ENCODE peak calls at places on chromosomes 7 and 10, in nine cellular contexts. One of them, this sample, is unnamed.

GRCh38 chr10:97784200-97784811 is 12.5 kb upstream of the SFRP5 start:
- DNase-seq in MM.1S: no peak
- DNase-seq in tibial artery: no peak
- DNase-seq in suprapubic skin: no peak
- DNase-seq in heart right ventricle: no peak
- DNase-seq in left lung: no peak
- DNase-seq in stomach: no peak
- DNase-seq in cardiac muscle cell: no peak
- DNase-seq in right atrium auricular region: no peak
- DNase-seq in this sample: no peak

GRCh38 chr10:122435212-122435827 is 19.1 kb upstream of the ARMS2 start:
- DNase-seq in tibial artery: no peak
- DNase-seq in cardiac muscle cell: peak; percentile 65
- DNase-seq in stomach: no peak
- DNase-seq in heart right ventricle: no peak
- DNase-seq in suprapubic skin: no peak
- DNase-seq in MM.1S: peak; percentile 48
- DNase-seq in right atrium auricular region: no peak
- DNase-seq in left lung: no peak
- DNase-seq in this sample: no peak

GRCh38 chr10:43867667-43868361 is 219.1 kb upstream of the ZNF32 start:
- DNase-seq in MM.1S: no peak
- DNase-seq in tibial artery: no peak
- DNase-seq in suprapubic skin: no peak
- DNase-seq in cardiac muscle cell: peak; percentile 80
- DNase-seq in heart right ventricle: no peak
- DNase-seq in left lung: no peak
- DNase-seq in stomach: no peak
- DNase-seq in right atrium auricular region: peak; percentile 52
- DNase-seq in this sample: no peak

GRCh38 chr10:79102056-79102874 is 33.5 kb downstream of the ZMIZ1 start:
- DNase-seq in right atrium auricular region: peak; percentile 72
- DNase-seq in cardiac muscle cell: peak; percentile 34
- DNase-seq in MM.1S: no peak
- DNase-seq in tibial artery: peak; percentile 80
- DNase-seq in stomach: peak; percentile 65
- DNase-seq in suprapubic skin: no peak
- DNase-seq in left lung: no peak
- DNase-seq in heart right ventricle: peak; percentile 69
- DNase-seq in this sample: no peak

GRCh38 chr7:137762334-137762733 is 84.4 kb downstream of the DGKI start:
- DNase-seq in right atrium auricular region: no peak
- DNase-seq in MM.1S: no peak
- DNase-seq in left lung: no peak
- DNase-seq in tibial artery: no peak
- DNase-seq in cardiac muscle cell: no peak
- DNase-seq in heart right ventricle: no peak
- DNase-seq in stomach: no peak
- DNase-seq in suprapubic skin: no peak
- DNase-seq in this sample: no peak

GRCh38 chr10:70931168-70931805 is 42.9 kb upstream of the PCBD1 start:
- DNase-seq in left lung: peak; percentile 55
- DNase-seq in tibial artery: no peak
- DNase-seq in suprapubic skin: no peak
- DNase-seq in heart right ventricle: no peak
- DNase-seq in cardiac muscle cell: peak; percentile 26
- DNase-seq in stomach: no peak
- DNase-seq in right atrium auricular region: no peak
- DNase-seq in MM.1S: no peak
- DNase-seq in this sample: no peak

GRCh38 chr10:28077889-28078288 is 79.0 kb upstream of the ODAD2 start:
- DNase-seq in left lung: no peak
- DNase-seq in cardiac muscle cell: no peak
- DNase-seq in heart right ventricle: no peak
- DNase-seq in MM.1S: no peak
- DNase-seq in stomach: no peak
- DNase-seq in suprapubic skin: no peak
- DNase-seq in tibial artery: no peak
- DNase-seq in right atrium auricular region: no peak
- DNase-seq in this sample: no peak

GRCh38 chr10:80526742-80527141 is 11.0 kb upstream of the SH2D4B start:
- DNase-seq in suprapubic skin: no peak
- DNase-seq in MM.1S: no peak
- DNase-seq in stomach: no peak
- DNase-seq in heart right ventricle: no peak
- DNase-seq in cardiac muscle cell: no peak
- DNase-seq in tibial artery: no peak
- DNase-seq in left lung: no peak
- DNase-seq in right atrium auricular region: no peak
- DNase-seq in this sample: no peak

GRCh38 chr10:67665491-67665890 is 30.5 kb downstream of the CTNNA3 start:
- DNase-seq in left lung: no peak
- DNase-seq in cardiac muscle cell: peak; percentile 2
- DNase-seq in MM.1S: peak; percentile 79
- DNase-seq in right atrium auricular region: no peak
- DNase-seq in stomach: no peak
- DNase-seq in suprapubic skin: no peak
- DNase-seq in heart right ventricle: peak; percentile 43
- DNase-seq in tibial artery: no peak
- DNase-seq in this sample: no peak

GRCh38 chr10:88193018-88193417 is 329.6 kb downstream of the PTEN start:
- DNase-seq in heart right ventricle: no peak
- DNase-seq in tibial artery: no peak
- DNase-seq in left lung: no peak
- DNase-seq in suprapubic skin: no peak
- DNase-seq in cardiac muscle cell: no peak
- DNase-seq in right atrium auricular region: no peak
- DNase-seq in stomach: no peak
- DNase-seq in MM.1S: no peak
- DNase-seq in this sample: no peak

GRCh38 chr10:109913351-109913902 is 9.9 kb downstream of the XPNPEP1 start:
- DNase-seq in right atrium auricular region: no peak
- DNase-seq in suprapubic skin: no peak
- DNase-seq in tibial artery: no peak
- DNase-seq in MM.1S: no peak
- DNase-seq in heart right ventricle: no peak
- DNase-seq in left lung: no peak
- DNase-seq in stomach: no peak
- DNase-seq in cardiac muscle cell: no peak
- DNase-seq in this sample: no peak

GRCh38 chr7:5590596-5591546 is 167.2 kb upstream of the TNRC18 start:
- DNase-seq in left lung: no peak
- DNase-seq in cardiac muscle cell: no peak
- DNase-seq in right atrium auricular region: no peak
- DNase-seq in tibial artery: no peak
- DNase-seq in MM.1S: no peak
- DNase-seq in stomach: no peak
- DNase-seq in suprapubic skin: no peak
- DNase-seq in heart right ventricle: no peak
- DNase-seq in this sample: no peak

GRCh38 chr7:155951554-155952158 is 139.4 kb upstream of the SHH start:
- DNase-seq in heart right ventricle: no peak
- DNase-seq in left lung: no peak
- DNase-seq in cardiac muscle cell: peak; percentile 63
- DNase-seq in suprapubic skin: no peak
- DNase-seq in right atrium auricular region: peak; percentile 47
- DNase-seq in tibial artery: no peak
- DNase-seq in stomach: peak; percentile 90
- DNase-seq in MM.1S: no peak
- DNase-seq in this sample: peak; percentile 95

GRCh38 chr7:159128767-159129166 is 15.9 kb downstream of the VIPR2 start:
- DNase-seq in MM.1S: no peak
- DNase-seq in left lung: no peak
- DNase-seq in stomach: peak; percentile 16
- DNase-seq in right atrium auricular region: peak; percentile 16
- DNase-seq in heart right ventricle: no peak
- DNase-seq in tibial artery: no peak
- DNase-seq in cardiac muscle cell: no peak
- DNase-seq in suprapubic skin: no peak
- DNase-seq in this sample: peak; percentile 36

GRCh38 chr10:125521721-125522680 is 161.0 kb downstream of the TEX36 start:
- DNase-seq in MM.1S: no peak
- DNase-seq in suprapubic skin: no peak
- DNase-seq in tibial artery: no peak
- DNase-seq in stomach: no peak
- DNase-seq in right atrium auricular region: no peak
- DNase-seq in heart right ventricle: no peak
- DNase-seq in left lung: no peak
- DNase-seq in cardiac muscle cell: peak; percentile 0
- DNase-seq in this sample: no peak

GRCh38 chr10:125768217-125768616 is 7.4 kb downstream of the MMP21 start:
- DNase-seq in suprapubic skin: no peak
- DNase-seq in heart right ventricle: no peak
- DNase-seq in tibial artery: no peak
- DNase-seq in MM.1S: no peak
- DNase-seq in left lung: no peak
- DNase-seq in cardiac muscle cell: peak; percentile 50
- DNase-seq in stomach: no peak
- DNase-seq in right atrium auricular region: no peak
- DNase-seq in this sample: no peak

GRCh38 chr7:156022483-156023459 is 210.5 kb upstream of the SHH start:
- DNase-seq in stomach: peak; percentile 20
- DNase-seq in suprapubic skin: no peak
- DNase-seq in left lung: no peak
- DNase-seq in MM.1S: no peak
- DNase-seq in right atrium auricular region: no peak
- DNase-seq in cardiac muscle cell: no peak
- DNase-seq in tibial artery: no peak
- DNase-seq in heart right ventricle: no peak
- DNase-seq in this sample: no peak

DNA sequence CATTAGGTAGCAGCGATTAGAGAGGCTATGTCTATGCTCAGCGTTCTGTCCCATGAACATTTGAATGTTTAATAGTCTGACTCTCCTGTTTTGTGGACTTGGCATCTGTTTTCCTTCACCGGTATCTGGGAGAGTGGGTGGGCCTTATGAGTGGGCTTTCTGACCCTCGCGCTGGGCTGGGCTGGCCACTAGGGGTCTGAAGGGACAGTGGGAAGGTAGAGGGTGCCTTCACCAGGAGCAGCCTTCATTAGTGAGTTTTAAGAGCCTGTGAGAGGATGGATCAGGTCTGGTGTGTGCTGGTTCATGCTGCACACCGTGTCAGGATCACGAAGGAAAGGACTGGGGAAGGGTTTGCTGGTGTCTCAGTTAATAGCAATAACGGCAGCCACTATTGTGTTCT is 33.4 kb downstream of the DCLRE1A start:
- DNase-seq in tibial artery: no peak
- DNase-seq in MM.1S: no peak
- DNase-seq in heart right ventricle: no peak
- DNase-seq in cardiac muscle cell: no peak
- DNase-seq in suprapubic skin: no peak
- DNase-seq in right atrium auricular region: no peak
- DNase-seq in left lung: no peak
- DNase-seq in stomach: no peak
- DNase-seq in this sample: no peak
- TF ChIP-seq CTCF in tibial artery: no peak
- TF ChIP-seq CTCF in MM.1S: no peak
- TF ChIP-seq CTCF in heart right ventricle: no peak
- TF ChIP-seq CTCF in cardiac muscle cell: no peak
- TF ChIP-seq CTCF in suprapubic skin: no peak
- TF ChIP-seq CTCF in right atrium auricular region: no peak
- TF ChIP-seq CTCF in left lung: no peak
- TF ChIP-seq CTCF in stomach: no peak
- TF ChIP-seq CTCF in this sample: no peak

DNA sequence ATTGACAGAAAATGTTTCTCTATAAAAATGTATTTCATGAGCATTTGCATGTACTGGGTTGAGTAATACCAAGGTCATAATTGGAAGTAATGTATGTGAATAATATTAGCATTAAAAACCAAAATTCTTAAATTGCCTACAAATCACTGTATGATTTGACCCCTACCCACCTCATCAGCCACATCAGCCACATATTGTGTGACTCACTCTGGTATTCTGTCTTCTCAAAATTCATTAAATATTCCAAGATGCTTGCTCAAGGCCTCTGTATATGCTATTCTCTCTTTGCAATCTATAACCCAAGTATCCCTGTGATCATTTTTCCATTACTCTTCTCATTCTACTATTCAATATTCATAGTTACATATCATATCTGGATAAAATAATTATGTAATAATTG is 21.4 kb downstream of the POT1 start:
- DNase-seq in cardiac muscle cell: no peak
- DNase-seq in stomach: no peak
- DNase-seq in MM.1S: no peak
- DNase-seq in tibial artery: no peak
- DNase-seq in left lung: no peak
- DNase-seq in heart right ventricle: no peak
- DNase-seq in suprapubic skin: no peak
- DNase-seq in right atrium auricular region: no peak
- DNase-seq in this sample: no peak
- H3K4me1 ChIP-seq in cardiac muscle cell: no peaks in the 10 kb centered on the region
- H3K4me1 ChIP-seq in stomach: no peaks in the 10 kb centered on the region
- H3K4me1 ChIP-seq in MM.1S: no peaks in the 10 kb centered on the region
- H3K4me1 ChIP-seq in tibial artery: no peaks in the 10 kb centered on the region
- H3K4me1 ChIP-seq in left lung: no peaks in the 10 kb centered on the region
- H3K4me1 ChIP-seq in heart right ventricle: no peaks in the 10 kb centered on the region
- H3K4me1 ChIP-seq in suprapubic skin: no peaks in the 10 kb centered on the region
- H3K4me1 ChIP-seq in right atrium auricular region: no peaks in the 10 kb centered on the region
- H3K4me1 ChIP-seq in this sample: no peaks in the 10 kb centered on the region

DNA sequence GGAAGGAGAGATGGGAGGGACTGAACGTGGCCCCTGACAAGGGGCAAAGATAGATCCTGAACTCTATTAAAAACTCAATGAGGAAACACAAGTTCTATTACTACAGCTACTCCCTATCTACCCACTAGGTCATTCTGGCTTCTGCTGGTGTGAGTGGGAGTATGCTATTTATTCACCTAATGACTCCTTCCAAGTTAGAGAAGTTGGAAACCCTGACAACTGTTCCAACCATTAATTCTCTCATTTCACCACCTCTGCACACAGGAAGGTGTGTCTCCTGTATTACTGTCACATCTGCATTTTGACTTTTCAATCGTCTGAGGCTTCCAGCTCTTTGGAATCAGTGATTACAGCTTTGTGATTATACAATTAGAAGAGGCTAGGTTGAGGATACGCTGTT is 169.4 kb upstream of the ADO start:
- DNase-seq in cardiac muscle cell: peak; percentile 26
- DNase-seq in suprapubic skin: no peak
- DNase-seq in right atrium auricular region: no peak
- DNase-seq in MM.1S: no peak
- DNase-seq in left lung: no peak
- DNase-seq in heart right ventricle: no peak
- DNase-seq in tibial artery: no peak
- DNase-seq in stomach: no peak
- DNase-seq in this sample: no peak
- H3K36me3 ChIP-seq in cardiac muscle cell: no peaks in the 10 kb centered on the region
- H3K36me3 ChIP-seq in suprapubic skin: no peaks in the 10 kb centered on the region
- H3K36me3 ChIP-seq in right atrium auricular region: no peaks in the 10 kb centered on the region
- H3K36me3 ChIP-seq in MM.1S: no peaks in the 10 kb centered on the region
- H3K36me3 ChIP-seq in left lung: no peaks in the 10 kb centered on the region
- H3K36me3 ChIP-seq in heart right ventricle: no peaks in the 10 kb centered on the region
- H3K36me3 ChIP-seq in tibial artery: no peaks in the 10 kb centered on the region
- H3K36me3 ChIP-seq in stomach: no peaks in the 10 kb centered on the region
- H3K36me3 ChIP-seq in this sample: no peaks in the 10 kb centered on the region

DNA sequence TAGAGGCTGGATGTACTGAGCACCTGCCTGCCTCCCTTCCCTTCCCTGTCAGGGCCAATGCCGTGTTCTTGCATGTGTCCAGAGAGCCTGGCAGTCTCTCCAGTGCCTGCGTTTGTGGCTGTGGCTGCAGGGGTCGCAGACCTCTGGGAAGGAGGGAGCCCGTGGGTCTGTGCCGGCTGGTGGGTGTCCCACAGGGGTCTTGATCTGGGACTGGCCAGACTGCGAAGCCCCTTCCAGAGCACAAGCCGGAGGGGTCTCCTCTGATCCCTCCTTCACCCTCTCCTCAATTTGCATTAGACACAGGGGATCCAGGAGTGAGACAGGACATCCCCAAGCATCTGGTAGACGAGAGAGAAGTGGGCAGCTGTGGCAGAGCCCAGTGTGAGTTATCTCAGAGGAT is 199.2 kb downstream of the ADARB2 start:
- DNase-seq in suprapubic skin: no peak
- DNase-seq in MM.1S: no peak
- DNase-seq in heart right ventricle: no peak
- DNase-seq in right atrium auricular region: no peak
- DNase-seq in cardiac muscle cell: no peak
- DNase-seq in left lung: no peak
- DNase-seq in tibial artery: no peak
- DNase-seq in stomach: no peak
- DNase-seq in this sample: no peak
- TF ChIP-seq CTCF in suprapubic skin: no peak
- TF ChIP-seq CTCF in MM.1S: no peak
- TF ChIP-seq CTCF in heart right ventricle: no peak
- TF ChIP-seq CTCF in right atrium auricular region: no peak
- TF ChIP-seq CTCF in cardiac muscle cell: no peak
- TF ChIP-seq CTCF in left lung: no peak
- TF ChIP-seq CTCF in tibial artery: no peak
- TF ChIP-seq CTCF in stomach: no peak
- TF ChIP-seq CTCF in this sample: no peak

This sample was measured in RWPE2.